ENCODE peak calls at places on chromosomes 2 and 18, in eight cellular contexts. T is HCT116, U is K562, L is H1, Z is GM23338, A is GM12878, K is SK-N-SH, M is HepG2. P is an unnamed sample. For H3K79me2, the result is how much of the 10 kb centered on the place peaks cover.

GRCh38 chr2:232457121-232458011 is 1.4 kb downstream of the ALPI start:
- DNase-seq in T (no peak), U (no peak), L (no peak), Z (no peak), A (no peak), K (no peak), M (no peak), P (no peak)

GRCh38 chr18:80172056-80172455 is 63.0 kb downstream of the ADNP2 start:
- DNase-seq in T (no peak), U (no peak), L (no peak), Z (no peak), A (no peak), K (no peak), M (no peak), P (no peak)

GRCh38 chr2:228417526-228417925 is 236.0 kb upstream of the SPHKAP start:
- DNase-seq in T (no peak), U (no peak), L (no peak), Z (no peak), A (no peak), K (no peak), M (no peak), P (no peak)

GRCh38 chr2:48248251-48248933 is 281.6 kb upstream of the STON1 start:
- DNase-seq in T (peak), U (no peak), L (no peak), Z (peak), A (peak), K (no peak), M (peak), P (peak)

GRCh38 chr18:13608791-13609552 is 117.4 kb downstream of the FAM210A start:
- DNase-seq in T (no peak), U (no peak), L (no peak), Z (no peak), A (no peak), K (no peak), M (no peak), P (no peak)

GRCh38 chr2:132757676-132758075 is 87.7 kb upstream of the LYPD1 start:
- DNase-seq in T (no peak), U (no peak), L (no peak), Z (no peak), A (no peak), K (no peak), M (no peak), P (no peak)

GRCh38 chr2:191617589-191617988 is 60.3 kb upstream of the NABP1 start:
- DNase-seq in T (no peak), U (no peak), L (no peak), Z (no peak), A (peak), K (no peak), M (no peak), P (no peak)

GRCh38 chr2:134785659-134786058 is 52.8 kb upstream of the ACMSD start:
- DNase-seq in T (no peak), U (no peak), L (no peak), Z (no peak), A (no peak), K (no peak), M (no peak), P (no peak)

GRCh38 chr2:129010262-129010661 is 691.6 kb upstream of the HS6ST1 start:
- DNase-seq in T (no peak), U (no peak), L (no peak), Z (no peak), A (no peak), K (no peak), M (no peak), P (no peak)

GRCh38 chr2:96336104-96336775 is 674 bp downstream of the NCAPH start:
- DNase-seq in T (no peak), U (peak), L (no peak), Z (no peak), A (no peak), K (peak), M (no peak), P (no peak)
- H3K79me2 ChIP-seq in T (half or more), U (half or more), L (under half), Z (half or more), A (half or more), K (half or more), M (under half), P (half or more)

DNA sequence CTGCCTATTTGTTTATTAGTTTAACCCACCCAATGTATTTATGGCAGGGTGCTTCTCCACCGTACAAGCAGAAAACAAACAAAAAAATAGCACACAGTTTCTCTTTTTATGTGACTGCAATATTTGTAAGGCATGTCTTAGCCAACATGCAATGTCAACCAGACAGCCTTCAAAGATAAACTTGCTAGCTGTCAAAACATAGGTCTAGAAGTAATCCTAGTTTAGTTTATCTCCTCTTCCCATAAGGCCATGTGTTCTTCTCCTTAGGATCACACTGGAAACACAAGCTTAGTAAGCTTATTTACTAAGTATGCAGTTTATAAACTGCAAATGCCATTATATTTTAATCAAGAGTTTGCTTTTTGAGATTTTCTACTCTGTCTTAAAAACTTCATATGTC is 75.6 kb downstream of the LDAH start:
- DNase-seq in T (no peak), U (peak), L (no peak), Z (no peak), A (no peak), K (no peak), M (no peak), P (no peak)
- TF ChIP-seq POLR2AphosphoS5 in T (no peak), U (no peak), L (no peak), Z (no peak), A (no peak), K (no peak), M (no peak), P (no peak)

GRCh38 chr2:11514081-11514730 is 19.6 kb upstream of the GREB1 start:
- DNase-seq in T (no peak), U (no peak), L (no peak), Z (no peak), A (no peak), K (no peak), M (peak), P (no peak)

GRCh38 chr2:11513319-11513718 is 20.5 kb upstream of the GREB1 start:
- DNase-seq in T (no peak), U (no peak), L (no peak), Z (no peak), A (no peak), K (no peak), M (no peak), P (no peak)

GRCh38 chr2:11516984-11517648 is 16.7 kb upstream of the GREB1 start:
- DNase-seq in T (no peak), U (no peak), L (no peak), Z (no peak), A (no peak), K (no peak), M (no peak), P (no peak)

GRCh38 chr2:11515441-11516071 is 18.3 kb upstream of the GREB1 start:
- DNase-seq in T (no peak), U (no peak), L (no peak), Z (no peak), A (no peak), K (no peak), M (no peak), P (no peak)

DNA sequence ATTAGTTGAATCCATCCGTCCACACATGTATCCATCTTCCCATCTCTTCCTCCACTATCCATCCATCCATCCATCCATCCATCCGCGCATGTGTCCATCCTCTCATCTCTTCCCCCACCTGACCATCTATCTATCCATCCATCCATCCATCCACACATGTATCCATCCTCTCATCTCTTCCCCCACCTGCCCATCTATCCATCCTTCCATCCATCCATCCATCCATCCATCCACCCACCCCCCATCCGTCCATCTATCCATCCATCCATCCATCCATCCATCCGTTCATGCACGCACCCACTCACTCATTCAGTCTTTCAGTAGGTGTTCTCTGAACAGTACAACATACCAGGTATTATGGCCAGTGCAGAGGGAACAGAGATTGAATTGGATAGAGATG is 18.9 kb upstream of the GREB1 start:
- DNase-seq in T (no peak), U (no peak), L (no peak), Z (no peak), A (no peak), K (no peak), M (no peak), P (no peak)
- H3K79me2 ChIP-seq in T (under half), U (under half), L (under half), Z (half or more), A (under half), K (under half), M (half or more), P (under half)

DNA sequence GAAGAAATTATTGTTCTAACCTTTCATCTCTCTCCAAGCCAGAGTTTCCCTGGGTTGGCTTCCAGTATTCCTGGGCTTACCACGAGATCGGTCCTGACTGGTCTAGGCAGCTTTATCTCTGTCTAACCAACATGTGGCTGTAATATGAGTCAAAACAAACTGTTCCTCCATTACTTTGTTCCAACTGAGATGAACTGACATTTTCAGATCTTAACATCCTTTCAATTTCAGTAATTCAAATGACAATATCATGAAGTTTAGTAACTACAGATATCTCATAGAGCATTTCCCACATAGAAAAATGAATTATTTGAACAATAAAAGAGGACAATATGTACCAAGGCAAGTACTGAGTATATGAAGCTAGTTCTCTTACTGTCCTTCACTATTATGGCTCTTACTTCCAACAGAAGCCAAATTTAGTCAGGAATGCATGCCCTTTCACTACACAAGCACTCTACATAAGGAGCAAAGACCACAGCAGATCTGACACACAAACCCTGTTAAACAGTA is 15.5 kb downstream of the SLC25A12 start:
- DNase-seq in T (no peak), U (no peak), L (no peak), Z (no peak), A (no peak), K (no peak), M (peak), P (peak)
- TF ChIP-seq POLR2AphosphoS5 in T (no peak), U (no peak), L (no peak), Z (no peak), A (no peak), K (no peak), M (no peak), P (no peak)

P was measured in endothelial cell of umbilical vein.